ENCODE peak calls at places on chromosomes 13 and 19, in eight cellular contexts. Y, R, W, S, V, I, Q and H are unnamed samples. For H3K4me1, the result is how much of the 10 kb centered on the place peaks cover.

GRCh38 chr19:44905437-44906160 is at the start of gene APOE:
- DNase-seq in Y (no peak), R (peak), W (peak), S (peak), V (no peak), I (peak), Q (no peak), H (no peak)

GRCh38 chr13:31807090-31807541 is 67.8 kb downstream of the RXFP2 start:
- DNase-seq in Y (no peak), R (no peak), W (no peak), S (no peak), V (no peak), I (no peak), Q (no peak), H (no peak)

GRCh38 chr19:13008926-13009787 is 13.9 kb downstream of the NFIX start:
- DNase-seq in Y (no peak), R (no peak), W (no peak), S (peak), V (peak), I (no peak), Q (no peak), H (no peak)

GRCh38 chr13:110275931-110276552 is 30.9 kb downstream of the COL4A1 start:
- DNase-seq in Y (no peak), R (no peak), W (no peak), S (no peak), V (no peak), I (no peak), Q (no peak), H (peak)

GRCh38 chr13:21203132-21203531 is 26.7 kb downstream of the MRPL57 start:
- DNase-seq in Y (no peak), R (no peak), W (no peak), S (no peak), V (no peak), I (no peak), Q (peak), H (no peak)

GRCh38 chr19:39310558-39311311 is 9.9 kb downstream of the LRFN1 start:
- DNase-seq in Y (no peak), R (no peak), W (no peak), S (peak), V (no peak), I (no peak), Q (no peak), H (no peak)

GRCh38 chr19:20964798-20965197 is 41.7 kb downstream of the ZNF85 start:
- DNase-seq in Y (no peak), R (no peak), W (peak), S (peak), V (no peak), I (no peak), Q (no peak), H (no peak)

GRCh38 chr13:93525087-93525486 is 298.5 kb downstream of the GPC6 start:
- DNase-seq in Y (no peak), R (no peak), W (no peak), S (no peak), V (no peak), I (no peak), Q (no peak), H (no peak)

GRCh38 chr19:38079926-38080380 is 144.1 kb downstream of the DPF1 start:
- DNase-seq in Y (no peak), R (no peak), W (no peak), S (peak), V (no peak), I (no peak), Q (peak), H (no peak)

GRCh38 chr13:86906458-86906857 is 764.7 kb upstream of the SLITRK5 start:
- DNase-seq in Y (no peak), R (no peak), W (no peak), S (no peak), V (no peak), I (no peak), Q (no peak), H (no peak)

GRCh38 chr19:13825489-13826475 is 30.5 kb downstream of the ZSWIM4 start:
- DNase-seq in Y (no peak), R (no peak), W (no peak), S (peak), V (no peak), I (no peak), Q (no peak), H (no peak)

GRCh38 chr19:54325631-54326030 is 12.7 kb upstream of the LILRA5 start:
- DNase-seq in Y (no peak), R (no peak), W (no peak), S (peak), V (no peak), I (no peak), Q (no peak), H (no peak)

GRCh38 chr13:98533912-98534311 is 43.0 kb downstream of the STK24 start:
- DNase-seq in Y (no peak), R (no peak), W (no peak), S (no peak), V (no peak), I (no peak), Q (no peak), H (peak)

GRCh38 chr13:46667687-46668281 is 114.8 kb downstream of the LRCH1 start:
- DNase-seq in Y (no peak), R (no peak), W (no peak), S (no peak), V (no peak), I (no peak), Q (no peak), H (no peak)

GRCh38 chr13:51000058-51000457 is 90.5 kb downstream of the RNASEH2B start:
- DNase-seq in Y (no peak), R (no peak), W (no peak), S (no peak), V (no peak), I (no peak), Q (no peak), H (no peak)

GRCh38 chr13:44575741-44576395 is at the start of gene TSC22D1:
- DNase-seq in Y (peak), R (peak), W (no peak), S (peak), V (peak), I (no peak), Q (peak), H (peak)

GRCh38 chr13:21014666-21015170 is 46.7 kb downstream of the LATS2 start:
- DNase-seq in Y (no peak), R (no peak), W (no peak), S (no peak), V (no peak), I (no peak), Q (peak), H (peak)

GRCh38 chr13:103291693-103292572 is 225.7 kb upstream of the SLC10A2 start:
- DNase-seq in Y (no peak), R (no peak), W (no peak), S (peak), V (no peak), I (no peak), Q (no peak), H (no peak)

GRCh38 chr13:52665325-52665724 is 12.7 kb downstream of the SUGT1 start:
- DNase-seq in Y (no peak), R (no peak), W (no peak), S (peak), V (no peak), I (no peak), Q (no peak), H (no peak)

GRCh38 chr13:34847751-34848150 is 94.3 kb upstream of the NBEA start:
- DNase-seq in Y (no peak), R (no peak), W (no peak), S (peak), V (no peak), I (no peak), Q (no peak), H (no peak)

GRCh38 chr13:108220042-108220441 is 1.9 kb downstream of the ABHD13 start:
- DNase-seq in Y (no peak), R (peak), W (no peak), S (peak), V (peak), I (no peak), Q (no peak), H (no peak)

GRCh38 chr13:21616880-21617279 is 12.9 kb upstream of the MICU2 start:
- DNase-seq in Y (no peak), R (peak), W (no peak), S (no peak), V (no peak), I (no peak), Q (no peak), H (no peak)

GRCh38 chr19:48319647-48320537 is 5.5 kb upstream of the EMP3 start:
- DNase-seq in Y (peak), R (peak), W (no peak), S (peak), V (peak), I (peak), Q (peak), H (peak)

GRCh38 chr13:26867451-26868067 is 107.0 kb upstream of the GPR12 start:
- DNase-seq in Y (no peak), R (no peak), W (no peak), S (peak), V (no peak), I (no peak), Q (no peak), H (no peak)

GRCh38 chr19:16372065-16372915 is 47.7 kb downstream of the KLF2 start:
- DNase-seq in Y (no peak), R (no peak), W (no peak), S (no peak), V (no peak), I (no peak), Q (no peak), H (peak)

GRCh38 chr13:98927954-98928927 is 49.6 kb downstream of the DOCK9 start:
- DNase-seq in Y (no peak), R (no peak), W (no peak), S (peak), V (no peak), I (no peak), Q (no peak), H (peak)

GRCh38 chr19:40134866-40135265 is 44.1 kb upstream of the ZNF780A start:
- DNase-seq in Y (no peak), R (no peak), W (no peak), S (no peak), V (no peak), I (no peak), Q (no peak), H (no peak)

GRCh38 chr19:27776020-27776419 is 1436.9 kb downstream of the UQCRFS1 start:
- DNase-seq in Y (no peak), R (no peak), W (no peak), S (peak), V (peak), I (no peak), Q (no peak), H (no peak)

GRCh38 chr13:25329706-25330105 is 28.3 kb downstream of the NUP58 start:
- DNase-seq in Y (no peak), R (no peak), W (no peak), S (no peak), V (no peak), I (no peak), Q (no peak), H (no peak)

GRCh38 chr19:36915992-36916830 is at the start of the genes ZNF568 and ZNF829:
- DNase-seq in Y (peak), R (peak), W (peak), S (peak), V (peak), I (peak), Q (peak), H (peak)

GRCh38 chr19:36918090-36918489 is 2.0 kb downstream of the ZNF568 start:
- DNase-seq in Y (no peak), R (no peak), W (no peak), S (no peak), V (no peak), I (no peak), Q (no peak), H (no peak)

DNA sequence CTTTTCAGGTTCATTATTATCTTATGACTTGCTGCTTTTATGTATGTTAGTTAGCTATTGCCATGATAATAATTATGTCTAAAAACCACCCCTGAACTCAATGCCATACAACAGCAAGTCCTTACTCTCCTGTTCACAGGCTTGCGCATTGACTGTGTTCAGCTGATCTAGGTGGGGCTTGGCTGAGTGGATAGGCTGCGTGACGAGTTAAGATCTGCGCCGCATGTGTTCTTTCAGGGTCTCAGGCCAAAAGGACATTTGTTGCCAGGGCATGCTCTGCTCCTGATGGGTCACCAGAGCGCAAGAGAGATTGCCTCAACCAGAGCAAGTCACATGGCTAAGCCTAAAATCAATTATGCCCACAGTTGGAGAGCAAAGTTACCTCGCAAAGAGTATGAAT is 859 bp downstream of the ZNF568 start:
- DNase-seq in Y (no peak), R (no peak), W (no peak), S (peak), V (no peak), I (no peak), Q (no peak), H (no peak)
- H3K27ac ChIP-seq in Y (peak), R (peak), W (no peak), S (no peak), V (peak), I (no peak), Q (peak), H (peak)

GRCh38 chr19:35502751-35503150 is 10.7 kb downstream of the DMKN start:
- DNase-seq in Y (no peak), R (no peak), W (no peak), S (no peak), V (no peak), I (no peak), Q (no peak), H (no peak)

GRCh38 chr19:35507561-35507960 is 5.9 kb downstream of the DMKN start:
- DNase-seq in Y (no peak), R (no peak), W (no peak), S (no peak), V (no peak), I (no peak), Q (no peak), H (no peak)

GRCh38 chr19:35508129-35508528 is 5.3 kb downstream of the DMKN start:
- DNase-seq in Y (no peak), R (no peak), W (no peak), S (no peak), V (no peak), I (no peak), Q (no peak), H (no peak)

GRCh38 chr19:35509018-35509652 is 4.3 kb downstream of the DMKN start:
- DNase-seq in Y (no peak), R (peak), W (no peak), S (peak), V (peak), I (peak), Q (peak), H (no peak)

DNA sequence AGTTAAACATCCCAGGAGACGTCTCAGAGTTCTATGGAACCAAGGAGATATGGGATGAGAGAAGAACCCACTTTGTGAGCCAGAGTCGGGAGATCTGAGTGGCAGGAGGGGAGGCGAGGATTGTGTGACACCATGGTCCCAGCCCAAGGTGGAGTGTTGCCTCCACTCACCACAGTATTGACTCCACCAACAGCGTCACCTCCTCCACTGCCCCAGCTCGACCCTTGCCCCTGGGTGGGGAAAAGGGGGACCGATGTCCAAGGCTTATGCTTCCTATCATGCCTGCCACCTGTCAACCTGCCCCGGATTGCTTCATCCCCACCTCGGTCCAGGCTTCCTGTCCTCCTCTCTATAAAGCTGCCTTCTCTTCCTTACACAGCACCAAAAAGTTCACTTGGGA is 7.5 kb downstream of the DMKN start:
- DNase-seq in Y (no peak), R (no peak), W (no peak), S (no peak), V (no peak), I (no peak), Q (no peak), H (no peak)
- H3K4me1 ChIP-seq in Y (under half), R (under half), W (under half), S (under half), V (under half), I (under half), Q (under half), H (under half)

GRCh38 chr19:31316201-31316951 is 32.9 kb downstream of the TSHZ3 start:
- DNase-seq in Y (no peak), R (peak), W (no peak), S (peak), V (peak), I (no peak), Q (no peak), H (peak)
- TF ChIP-seq POLR2AphosphoS5 in Y (no peak), R (no peak), W (no peak), S (no peak), V (peak), I (peak), Q (no peak), H (no peak)

GRCh38 chr19:3698386-3698950 is 1.8 kb downstream of the PIP5K1C start:
- DNase-seq in Y (no peak), R (no peak), W (no peak), S (no peak), V (no peak), I (no peak), Q (no peak), H (no peak)

GRCh38 chr19:3699071-3699740 is 1.1 kb downstream of the PIP5K1C start:
- DNase-seq in Y (peak), R (peak), W (no peak), S (no peak), V (peak), I (no peak), Q (no peak), H (peak)

GRCh38 chr19:3700242-3701032 is at the start of gene PIP5K1C:
- DNase-seq in Y (peak), R (peak), W (no peak), S (peak), V (peak), I (peak), Q (peak), H (peak)

GRCh38 chr19:3701200-3701599 is 932 bp upstream of the PIP5K1C start:
- DNase-seq in Y (no peak), R (no peak), W (no peak), S (no peak), V (no peak), I (no peak), Q (no peak), H (no peak)

DNA sequence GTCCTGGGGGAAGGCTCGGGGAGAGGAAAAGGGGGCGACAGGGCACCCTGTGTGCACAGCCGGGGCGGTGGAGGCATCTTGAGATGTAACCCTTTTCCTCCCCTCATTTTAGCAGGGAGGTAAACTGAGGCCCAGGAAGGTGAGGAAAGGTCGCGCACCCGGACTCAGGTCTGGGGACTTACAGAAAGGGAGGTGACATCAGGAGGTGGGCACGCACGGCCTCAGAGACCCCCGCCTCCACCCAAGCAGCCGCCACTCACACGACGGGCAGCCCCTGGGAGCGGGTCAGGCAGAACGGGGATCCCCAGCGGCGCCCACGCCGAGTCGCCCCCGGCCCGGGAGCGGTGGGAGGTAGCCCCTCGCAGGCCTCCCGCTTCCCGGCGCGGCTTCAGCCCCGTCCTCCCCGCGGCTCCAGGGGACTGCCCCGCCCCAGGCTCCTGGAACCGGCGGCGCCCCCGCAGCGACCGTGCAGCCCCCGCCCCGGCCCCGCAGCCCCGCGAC is 477 bp downstream of the PIP5K1C start:
- DNase-seq in Y (peak), R (no peak), W (no peak), S (no peak), V (no peak), I (no peak), Q (no peak), H (no peak)
- H3K27ac ChIP-seq in Y (peak), R (peak), W (no peak), S (no peak), V (peak), I (peak), Q (peak), H (peak)

GRCh38 chr19:46732172-46732938 is 13.5 kb upstream of the FKRP start:
- DNase-seq in Y (no peak), R (no peak), W (no peak), S (no peak), V (no peak), I (no peak), Q (no peak), H (no peak)

GRCh38 chr19:46731007-46731501 is 14.1 kb upstream of the PRKD2 start:
- DNase-seq in Y (no peak), R (no peak), W (no peak), S (no peak), V (peak), I (no peak), Q (no peak), H (no peak)

GRCh38 chr19:46731584-46731983 is 14.3 kb upstream of the FKRP start:
- DNase-seq in Y (no peak), R (no peak), W (no peak), S (no peak), V (no peak), I (no peak), Q (no peak), H (no peak)

GRCh38 chr19:46732966-46733692 is 12.7 kb upstream of the FKRP start:
- DNase-seq in Y (peak), R (no peak), W (no peak), S (no peak), V (peak), I (no peak), Q (no peak), H (no peak)

DNA sequence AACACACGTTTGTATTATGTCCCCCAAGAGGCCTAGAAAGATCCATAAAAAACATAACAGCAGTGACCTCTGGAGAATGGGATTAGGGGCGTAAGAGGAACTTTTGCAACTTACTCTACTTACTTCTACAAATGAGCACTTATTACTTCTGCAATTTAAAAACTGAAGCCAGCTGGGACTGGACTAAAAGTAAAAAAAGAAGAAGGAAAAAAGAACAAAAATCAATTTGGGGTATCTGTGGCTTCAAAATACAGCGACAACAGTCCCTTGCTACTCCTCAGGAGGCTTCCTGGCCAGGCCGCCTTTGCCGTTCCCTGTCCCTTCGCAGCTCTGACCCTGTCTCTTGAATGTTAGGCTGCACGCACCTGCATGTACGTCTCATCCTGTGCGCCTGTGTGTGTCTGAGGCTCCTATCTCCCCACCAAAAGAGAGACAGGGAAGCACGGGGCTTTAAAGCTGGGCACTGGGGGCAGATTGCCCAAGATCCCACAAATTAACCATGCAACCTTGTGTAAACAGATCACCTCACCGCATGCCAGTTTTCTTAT is 12.1 kb upstream of the FKRP start:
- DNase-seq in Y (no peak), R (no peak), W (no peak), S (no peak), V (no peak), I (no peak), Q (no peak), H (no peak)
- H3K4me1 ChIP-seq in Y (under half), R (under half), W (under half), S (under half), V (half or more), I (under half), Q (under half), H (under half)